ENCODE peak calls at places on chromosomes 7 and 10, in five cellular contexts. One of them, this sample, is unnamed.

GRCh38 chr10:74292871-74293427 is 141.9 kb downstream of the ADK start:
- DNase-seq in ovary: no peak
- DNase-seq in gastrocnemius medialis: no peak
- DNase-seq in spleen: no peak
- DNase-seq in tibial nerve: no peak
- DNase-seq in this sample: no peak

GRCh38 chr7:142438235-142438922 is 180.5 kb upstream of the PRSS58 start:
- DNase-seq in ovary: no peak
- DNase-seq in gastrocnemius medialis: no peak
- DNase-seq in spleen: no peak
- DNase-seq in tibial nerve: no peak
- DNase-seq in this sample: no peak

GRCh38 chr10:8063128-8063908 is 8.8 kb downstream of the GATA3 start:
- DNase-seq in ovary: no peak
- DNase-seq in gastrocnemius medialis: no peak
- DNase-seq in spleen: no peak
- DNase-seq in tibial nerve: no peak
- DNase-seq in this sample: no peak

GRCh38 chr10:29735628-29736324 is 101.0 kb upstream of the SVIL start:
- DNase-seq in ovary: peak; percentile 89
- DNase-seq in gastrocnemius medialis: peak; percentile 84
- DNase-seq in spleen: peak; percentile 97
- DNase-seq in tibial nerve: peak; percentile 78
- DNase-seq in this sample: peak; percentile 26

GRCh38 chr7:87038993-87039716 is 20.3 kb downstream of the ELAPOR2 start:
- DNase-seq in ovary: no peak
- DNase-seq in gastrocnemius medialis: no peak
- DNase-seq in spleen: no peak
- DNase-seq in tibial nerve: no peak
- DNase-seq in this sample: no peak

GRCh38 chr10:29866356-29866755 is 193.0 kb downstream of the JCAD start:
- DNase-seq in ovary: no peak
- DNase-seq in gastrocnemius medialis: no peak
- DNase-seq in spleen: no peak
- DNase-seq in tibial nerve: no peak
- DNase-seq in this sample: no peak

GRCh38 chr10:76885815-76886214 is 751.8 kb downstream of the KCNMA1 start:
- DNase-seq in ovary: no peak
- DNase-seq in gastrocnemius medialis: no peak
- DNase-seq in spleen: no peak
- DNase-seq in tibial nerve: no peak
- DNase-seq in this sample: no peak

GRCh38 chr10:114326794-114327193 is 77.5 kb downstream of the AFAP1L2 start:
- DNase-seq in ovary: no peak
- DNase-seq in gastrocnemius medialis: no peak
- DNase-seq in spleen: no peak
- DNase-seq in tibial nerve: no peak
- DNase-seq in this sample: no peak

GRCh38 chr7:140475747-140476333 is 3.5 kb downstream of the MKRN1 start:
- DNase-seq in ovary: no peak
- DNase-seq in gastrocnemius medialis: no peak
- DNase-seq in spleen: no peak
- DNase-seq in tibial nerve: peak; percentile 63
- DNase-seq in this sample: no peak

GRCh38 chr10:16792675-16793074 is 24.5 kb downstream of the RSU1 start:
- DNase-seq in ovary: no peak
- DNase-seq in gastrocnemius medialis: no peak
- DNase-seq in spleen: no peak
- DNase-seq in tibial nerve: no peak
- DNase-seq in this sample: no peak

GRCh38 chr10:118950190-118950658 is 79.3 kb upstream of the NANOS1 start:
- DNase-seq in ovary: no peak
- DNase-seq in gastrocnemius medialis: no peak
- DNase-seq in spleen: no peak
- DNase-seq in tibial nerve: no peak
- DNase-seq in this sample: no peak

GRCh38 chr10:69048103-69048502 is 39.8 kb upstream of the SRGN start:
- DNase-seq in ovary: no peak
- DNase-seq in gastrocnemius medialis: peak; percentile 35
- DNase-seq in spleen: peak; percentile 86
- DNase-seq in tibial nerve: peak; percentile 48
- DNase-seq in this sample: no peak

GRCh38 chr7:18831381-18831901 is 286.0 kb downstream of the TWIST1 start:
- DNase-seq in ovary: no peak
- DNase-seq in gastrocnemius medialis: no peak
- DNase-seq in spleen: no peak
- DNase-seq in tibial nerve: no peak
- DNase-seq in this sample: no peak

GRCh38 chr7:27192546-27193334 is 7.2 kb downstream of the HOXA13 start:
- DNase-seq in ovary: no peak
- DNase-seq in gastrocnemius medialis: no peak
- DNase-seq in spleen: peak; percentile 83
- DNase-seq in tibial nerve: no peak
- DNase-seq in this sample: no peak

GRCh38 chr7:47552631-47553030 is 29.3 kb downstream of the TNS3 start:
- DNase-seq in ovary: peak; percentile 36
- DNase-seq in gastrocnemius medialis: no peak
- DNase-seq in spleen: no peak
- DNase-seq in tibial nerve: peak; percentile 36
- DNase-seq in this sample: no peak

GRCh38 chr10:104011904-104012303 is 45.0 kb downstream of the SLK start:
- DNase-seq in ovary: no peak
- DNase-seq in gastrocnemius medialis: no peak
- DNase-seq in spleen: no peak
- DNase-seq in tibial nerve: no peak
- DNase-seq in this sample: no peak

GRCh38 chr7:149811221-149811620 is 27.0 kb upstream of the ZNF862 start:
- DNase-seq in ovary: no peak
- DNase-seq in gastrocnemius medialis: no peak
- DNase-seq in spleen: no peak
- DNase-seq in tibial nerve: no peak
- DNase-seq in this sample: no peak

GRCh38 chr7:55571534-55572377 is 546 bp downstream of the VOPP1 start:
- DNase-seq in ovary: peak; percentile 45
- DNase-seq in gastrocnemius medialis: no peak
- DNase-seq in spleen: peak; percentile 93
- DNase-seq in tibial nerve: no peak
- DNase-seq in this sample: no peak

GRCh38 chr10:50379652-50380051 is 128.3 kb upstream of the ASAH2 start:
- DNase-seq in ovary: no peak
- DNase-seq in gastrocnemius medialis: no peak
- DNase-seq in spleen: no peak
- DNase-seq in tibial nerve: no peak
- DNase-seq in this sample: no peak

GRCh38 chr10:100340948-100341847 is 5.8 kb upstream of the SCD start:
- DNase-seq in ovary: no peak
- DNase-seq in gastrocnemius medialis: peak; percentile 69
- DNase-seq in spleen: peak; percentile 77
- DNase-seq in tibial nerve: no peak
- DNase-seq in this sample: no peak

GRCh38 chr7:27921081-27921836 is 181.3 kb downstream of the TAX1BP1 start:
- DNase-seq in ovary: peak; percentile 15
- DNase-seq in gastrocnemius medialis: no peak
- DNase-seq in spleen: no peak
- DNase-seq in tibial nerve: peak; percentile 60
- DNase-seq in this sample: no peak

GRCh38 chr10:85614566-85614965 is 752.0 kb downstream of the GRID1 start:
- DNase-seq in ovary: no peak
- DNase-seq in gastrocnemius medialis: no peak
- DNase-seq in spleen: no peak
- DNase-seq in tibial nerve: no peak
- DNase-seq in this sample: no peak

GRCh38 chr10:12491491-12491890 is 142.1 kb downstream of the CAMK1D start:
- DNase-seq in ovary: no peak
- DNase-seq in gastrocnemius medialis: no peak
- DNase-seq in spleen: no peak
- DNase-seq in tibial nerve: no peak
- DNase-seq in this sample: no peak

GRCh38 chr7:51455948-51456347 is 139.3 kb upstream of the COBL start:
- DNase-seq in ovary: no peak
- DNase-seq in gastrocnemius medialis: no peak
- DNase-seq in spleen: no peak
- DNase-seq in tibial nerve: no peak
- DNase-seq in this sample: no peak

GRCh38 chr10:129865960-129866359 is 98.1 kb downstream of the EBF3 start:
- DNase-seq in ovary: no peak
- DNase-seq in gastrocnemius medialis: no peak
- DNase-seq in spleen: no peak
- DNase-seq in tibial nerve: no peak
- DNase-seq in this sample: no peak

GRCh38 chr7:138095972-138096935 is 20.0 kb downstream of the AKR1D1 start:
- DNase-seq in ovary: no peak
- DNase-seq in gastrocnemius medialis: no peak
- DNase-seq in spleen: no peak
- DNase-seq in tibial nerve: no peak
- DNase-seq in this sample: no peak

GRCh38 chr10:15997313-15997712 is 137.0 kb upstream of the MINDY3 start:
- DNase-seq in ovary: no peak
- DNase-seq in gastrocnemius medialis: no peak
- DNase-seq in spleen: no peak
- DNase-seq in tibial nerve: no peak
- DNase-seq in this sample: no peak

GRCh38 chr10:112532053-112532658 is 85.1 kb downstream of the VTI1A start:
- DNase-seq in ovary: no peak
- DNase-seq in gastrocnemius medialis: no peak
- DNase-seq in spleen: no peak
- DNase-seq in tibial nerve: no peak
- DNase-seq in this sample: no peak

GRCh38 chr10:78408671-78409472 is 375.2 kb downstream of the RPS24 start:
- DNase-seq in ovary: peak; percentile 81
- DNase-seq in gastrocnemius medialis: peak; percentile 48
- DNase-seq in spleen: no peak
- DNase-seq in tibial nerve: peak; percentile 43
- DNase-seq in this sample: no peak

GRCh38 chr10:18140149-18140956 is at the start of gene CACNB2:
- DNase-seq in ovary: peak; percentile 90
- DNase-seq in gastrocnemius medialis: no peak
- DNase-seq in spleen: no peak
- DNase-seq in tibial nerve: no peak
- DNase-seq in this sample: no peak

GRCh38 chr7:155344618-155345433 is 47.1 kb downstream of the INSIG1 start:
- DNase-seq in ovary: peak; percentile 64
- DNase-seq in gastrocnemius medialis: peak; percentile 19
- DNase-seq in spleen: peak; percentile 96
- DNase-seq in tibial nerve: peak; percentile 74
- DNase-seq in this sample: no peak

GRCh38 chr7:2862831-2863361 is 18.8 kb upstream of the GNA12 start:
- DNase-seq in ovary: peak; percentile 54
- DNase-seq in gastrocnemius medialis: no peak
- DNase-seq in spleen: no peak
- DNase-seq in tibial nerve: no peak
- DNase-seq in this sample: no peak

GRCh38 chr10:123021517-123021916 is 12.7 kb downstream of the ACADSB start:
- DNase-seq in ovary: no peak
- DNase-seq in gastrocnemius medialis: no peak
- DNase-seq in spleen: no peak
- DNase-seq in tibial nerve: no peak
- DNase-seq in this sample: no peak

GRCh38 chr7:85673881-85674280 is 487.0 kb upstream of the SEMA3D start:
- DNase-seq in ovary: no peak
- DNase-seq in gastrocnemius medialis: no peak
- DNase-seq in spleen: no peak
- DNase-seq in tibial nerve: no peak
- DNase-seq in this sample: no peak

GRCh38 chr7:24574365-24574764 is 1.1 kb downstream of the PALS2 start:
- DNase-seq in ovary: no peak
- DNase-seq in gastrocnemius medialis: no peak
- DNase-seq in spleen: no peak
- DNase-seq in tibial nerve: no peak
- DNase-seq in this sample: no peak

DNA sequence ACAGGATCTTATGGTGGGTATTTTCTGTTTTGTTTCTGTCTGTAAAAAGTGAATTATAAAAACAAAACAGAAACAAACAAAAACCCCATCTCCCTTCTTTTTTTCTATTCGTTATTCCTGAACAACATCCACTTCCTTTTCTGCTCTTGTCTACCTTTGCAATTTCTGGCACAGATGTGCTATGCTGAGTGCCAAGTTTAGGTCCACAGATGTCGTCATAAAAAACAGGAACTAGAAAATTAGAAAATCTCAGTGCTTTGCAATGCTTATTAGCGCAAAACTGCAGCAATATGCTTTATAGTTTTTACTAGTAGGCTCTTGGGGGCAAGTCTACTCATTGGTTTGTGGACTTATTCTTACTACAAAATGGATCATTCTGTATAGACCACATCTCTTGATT is 94.2 kb upstream of the PRKCQ start:
- DNase-seq in ovary: no peak
- DNase-seq in gastrocnemius medialis: no peak
- DNase-seq in spleen: no peak
- DNase-seq in tibial nerve: no peak
- DNase-seq in this sample: no peak
- H3K36me3 ChIP-seq in ovary: no peaks in the 10 kb centered on the region
- H3K36me3 ChIP-seq in gastrocnemius medialis: no peaks in the 10 kb centered on the region
- H3K36me3 ChIP-seq in spleen: no peaks in the 10 kb centered on the region
- H3K36me3 ChIP-seq in tibial nerve: no peaks in the 10 kb centered on the region
- H3K36me3 ChIP-seq in this sample: no peaks in the 10 kb centered on the region

GRCh38 chr7:93861325-93861949 is 29.1 kb downstream of the TFPI2 start:
- DNase-seq in ovary: no peak
- DNase-seq in gastrocnemius medialis: no peak
- DNase-seq in spleen: no peak
- DNase-seq in tibial nerve: no peak
- DNase-seq in this sample: no peak
- TF ChIP-seq CTCF in ovary: no peak
- TF ChIP-seq CTCF in gastrocnemius medialis: no peak
- TF ChIP-seq CTCF in spleen: no peak
- TF ChIP-seq CTCF in tibial nerve: peak; percentile 9
- TF ChIP-seq CTCF in this sample: peak; percentile 12

DNA sequence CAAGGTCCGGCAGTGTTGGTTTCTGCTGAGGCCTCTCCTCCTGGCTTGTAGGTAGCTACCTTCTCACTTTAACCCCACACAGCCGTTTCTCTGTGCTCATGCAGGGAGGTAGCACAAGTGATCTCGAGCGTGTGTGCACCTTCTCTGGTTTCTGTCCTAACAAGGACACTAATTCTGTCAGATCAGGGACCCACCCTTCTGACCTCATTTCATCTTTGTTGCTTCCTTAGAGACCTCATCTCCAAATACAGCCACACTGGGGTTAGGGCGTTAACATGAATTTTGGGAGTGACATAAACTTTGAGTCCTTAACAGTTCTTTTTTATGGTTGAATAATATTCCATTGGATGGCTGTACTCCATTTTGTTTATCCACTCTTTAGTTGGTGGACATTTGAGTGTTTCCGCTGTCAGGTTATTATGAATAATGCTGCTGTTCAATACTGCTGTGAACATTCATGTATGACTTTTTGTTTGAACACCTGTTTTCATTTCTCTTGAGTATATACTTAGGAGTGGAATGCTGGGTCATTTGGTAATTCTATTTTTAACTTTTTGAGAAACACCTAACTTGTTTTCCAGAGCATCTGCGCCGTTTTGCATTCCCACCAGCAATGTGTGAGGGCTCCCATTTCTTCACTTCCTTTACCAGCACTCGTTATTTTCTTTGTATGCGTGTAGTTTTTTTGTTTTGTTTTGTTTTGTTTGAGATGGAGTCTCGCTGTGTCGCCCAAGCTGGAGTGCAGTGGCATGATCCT is 57.5 kb downstream of the LCOR start:
- DNase-seq in ovary: no peak
- DNase-seq in gastrocnemius medialis: no peak
- DNase-seq in spleen: no peak
- DNase-seq in tibial nerve: no peak
- DNase-seq in this sample: no peak
- TF ChIP-seq POLR2A in ovary: no peak
- TF ChIP-seq POLR2A in gastrocnemius medialis: no peak
- TF ChIP-seq POLR2A in spleen: no peak
- TF ChIP-seq POLR2A in tibial nerve: no peak
- TF ChIP-seq POLR2A in this sample: no peak

GRCh38 chr7:29956477-29956836 is 33.1 kb downstream of the SCRN1 start:
- DNase-seq in ovary: no peak
- DNase-seq in gastrocnemius medialis: no peak
- DNase-seq in spleen: no peak
- DNase-seq in tibial nerve: no peak
- DNase-seq in this sample: no peak
- H3K36me3 ChIP-seq in ovary: no peaks in the 10 kb centered on the region
- H3K36me3 ChIP-seq in gastrocnemius medialis: no peaks in the 10 kb centered on the region
- H3K36me3 ChIP-seq in spleen: peaks cover 17% of the 10 kb centered on the region
- H3K36me3 ChIP-seq in tibial nerve: no peaks in the 10 kb centered on the region
- H3K36me3 ChIP-seq in this sample: no peaks in the 10 kb centered on the region